ENCODE peak calls at places on chromosomes 6 and 20, in six cellular contexts. N is Calu3, Z is mesenchymal stem cell, S is iris pigment epithelial cell, M is neural crest cell, A is cardiac fibroblast. C is an unnamed sample.

GRCh38 chr20:18679020-18679419 is 91.2 kb downstream of the DTD1 start:
- DNase-seq in M (peak), N (no peak), Z (peak), S (peak), A (peak), C (no peak)

GRCh38 chr6:153001767-153002612 is 519 bp downstream of the MTRF1L start:
- DNase-seq in N (no peak), Z (peak), A (peak), M (peak), S (peak), C (no peak)

GRCh38 chr6:37507690-37508421 is 8.2 kb upstream of the CCDC167 start:
- DNase-seq in S (no peak), N (no peak), M (no peak), Z (no peak), A (no peak), C (peak)

GRCh38 chr6:31402324-31403282 is 792 bp upstream of the MICA start:
- DNase-seq in S (peak), M (no peak), A (peak), N (no peak), Z (peak), C (peak)

GRCh38 chr6:157099912-157100593 is 223.3 kb downstream of the TMEM242 start:
- DNase-seq in N (no peak), A (peak), S (no peak), M (no peak), Z (no peak), C (peak)

GRCh38 chr6:105431226-105431625 is 28.3 kb upstream of the PREP start:
- DNase-seq in M (peak), A (peak), Z (peak), S (peak), N (peak), C (no peak)

GRCh38 chr6:52994789-52995078 is 350 bp downstream of the GSTA4 start:
- DNase-seq in Z (no peak), S (peak), N (peak), M (peak), A (no peak), C (no peak)

GRCh38 chr20:46749164-46749563 is 39.7 kb downstream of the SLC2A10 start:
- DNase-seq in A (no peak), S (no peak), M (no peak), N (no peak), Z (no peak), C (no peak)

GRCh38 chr6:148455674-148456559 is 113.3 kb downstream of the SASH1 start:
- DNase-seq in A (no peak), S (no peak), M (peak), Z (no peak), N (no peak), C (no peak)